ENCODE peak calls at places on chromosomes 11 and 22, in nine cellular contexts. Q is neural progenitor cell; I is EH; U is nephron progenitor cell; D is NCI-H1092 treated with DMSO at 0.1 percent for 48 hours; A is sciatic nerve; B is activated effector memory CD4-positive, alpha-beta T cell treated with anti-CD3 and anti-CD28 coated beads, Interleukin-2, amount 50 U/mL, for 16 hours; Z is astrocyte of the hippocampus; P is HuH-7.5. G is an unnamed sample.

GRCh38 chr22:29313126-29314071 is 2.1 kb downstream of the RASL10A start:
- DNase-seq in Q (peak; percentile 68), I (no peak), U (no peak), D (no peak), A (peak; percentile 63), B (peak; percentile 64), Z (peak; percentile 63), P (peak; percentile 58), G (peak; percentile 35)

GRCh38 chr11:9855579-9856260 is 191.8 kb downstream of the SWAP70 start:
- DNase-seq in Q (no peak), I (peak; percentile 86), U (no peak), D (no peak), A (no peak), B (no peak), Z (no peak), P (no peak), G (no peak)

GRCh38 chr11:130894322-130895025 is 21.8 kb downstream of the SNX19 start:
- DNase-seq in Q (peak; percentile 84), I (peak; percentile 76), U (peak; percentile 80), D (peak; percentile 69), A (peak; percentile 81), B (peak; percentile 88), Z (peak; percentile 87), P (no peak), G (peak; percentile 83)

GRCh38 chr22:45337536-45337935 is 27.8 kb downstream of the FAM118A start:
- DNase-seq in Q (no peak), I (no peak), U (no peak), D (no peak), A (no peak), B (no peak), Z (no peak), P (no peak), G (no peak)

GRCh38 chr11:36417154-36417553 is 92.9 kb downstream of the TRAF6 start:
- DNase-seq in Q (no peak), I (no peak), U (no peak), D (no peak), A (no peak), B (no peak), Z (no peak), P (no peak), G (no peak)

GRCh38 chr22:42969348-42969975 is 45.5 kb downstream of the PACSIN2 start:
- DNase-seq in Q (no peak), I (peak; percentile 88), U (no peak), D (no peak), A (no peak), B (no peak), Z (peak; percentile 52), P (no peak), G (no peak)

GRCh38 chr11:107493117-107493516 is 35.5 kb upstream of the CWF19L2 start:
- DNase-seq in Q (no peak), I (peak; percentile 36), U (no peak), D (no peak), A (no peak), B (no peak), Z (peak; percentile 31), P (no peak), G (no peak)

GRCh38 chr11:126514061-126514713 is 158.7 kb downstream of the ST3GAL4 start:
- DNase-seq in Q (no peak), I (no peak), U (no peak), D (no peak), A (no peak), B (peak; percentile 25), Z (no peak), P (no peak), G (no peak)

GRCh38 chr11:723120-723883 is 17.3 kb downstream of the EPS8L2 start:
- DNase-seq in Q (peak; percentile 57), I (peak; percentile 68), U (no peak), D (peak; percentile 51), A (no peak), B (peak; percentile 80), Z (peak; percentile 70), P (no peak), G (peak; percentile 57)

GRCh38 chr11:120135838-120136237 is 2.1 kb downstream of the TRIM29 start:
- DNase-seq in Q (no peak), I (no peak), U (no peak), D (no peak), A (no peak), B (peak; percentile 30), Z (no peak), P (no peak), G (no peak)

GRCh38 chr22:17753401-17753989 is 20.8 kb downstream of the BID start:
- DNase-seq in Q (no peak), I (no peak), U (no peak), D (no peak), A (no peak), B (no peak), Z (no peak), P (no peak), G (no peak)

GRCh38 chr11:84319853-84320252 is 1033.7 kb upstream of the CCDC90B start:
- DNase-seq in Q (no peak), I (no peak), U (no peak), D (no peak), A (no peak), B (no peak), Z (no peak), P (no peak), G (no peak)

GRCh38 chr22:38788016-38788415 is 5.9 kb downstream of the DNAL4 start:
- DNase-seq in Q (no peak), I (no peak), U (no peak), D (no peak), A (no peak), B (no peak), Z (peak; percentile 48), P (no peak), G (no peak)

GRCh38 chr11:82775736-82776346 is 42.2 kb upstream of the FAM181B start:
- DNase-seq in Q (peak; percentile 59), I (peak; percentile 67), U (peak; percentile 43), D (no peak), A (no peak), B (no peak), Z (peak; percentile 22), P (peak; percentile 34), G (peak; percentile 55)

G was measured in Caco-2.